ENCODE peak calls at places on chromosomes 12 and 14, in four cellular contexts. One of them, this sample, is unnamed.
A peak's percentile ranks its signal among the peaks of the same experiment; 100 is the strongest.

GRCh38 chr14:67187826-67188225 is 1.4 kb upstream of the GARIN2 start:
- DNase-seq in IMR-90: peak; percentile 86
- DNase-seq in neural crest cell: no peak
- DNase-seq in epithelial cell of esophagus: peak; percentile 75
- DNase-seq in this sample: peak; percentile 70

GRCh38 chr12:52860102-52860838 is 11.5 kb upstream of the KRT78 start:
- DNase-seq in IMR-90: peak; percentile 52
- DNase-seq in neural crest cell: no peak
- DNase-seq in epithelial cell of esophagus: peak; percentile 97
- DNase-seq in this sample: peak; percentile 78

GRCh38 chr14:77088645-77089044 is 9.4 kb upstream of the CIPC start:
- DNase-seq in IMR-90: no peak
- DNase-seq in neural crest cell: no peak
- DNase-seq in epithelial cell of esophagus: no peak
- DNase-seq in this sample: no peak

GRCh38 chr12:101653503-101653902 is 43.9 kb upstream of the CHPT1 start:
- DNase-seq in IMR-90: no peak
- DNase-seq in neural crest cell: no peak
- DNase-seq in epithelial cell of esophagus: no peak
- DNase-seq in this sample: no peak

GRCh38 chr12:48349471-48349870 is 1.2 kb downstream of the ZNF641 start:
- DNase-seq in IMR-90: no peak
- DNase-seq in neural crest cell: no peak
- DNase-seq in epithelial cell of esophagus: no peak
- DNase-seq in this sample: peak; percentile 9

GRCh38 chr14:104383088-104383805 is 196.3 kb upstream of the C14orf180 start:
- DNase-seq in IMR-90: no peak
- DNase-seq in neural crest cell: no peak
- DNase-seq in epithelial cell of esophagus: no peak
- DNase-seq in this sample: no peak

GRCh38 chr12:54357802-54358619 is 6.3 kb downstream of the GPR84 start:
- DNase-seq in IMR-90: no peak
- DNase-seq in neural crest cell: no peak
- DNase-seq in epithelial cell of esophagus: no peak
- DNase-seq in this sample: no peak

GRCh38 chr12:99767809-99768208 is 120.3 kb downstream of the GARIN6 start:
- DNase-seq in IMR-90: peak; percentile 11
- DNase-seq in neural crest cell: no peak
- DNase-seq in epithelial cell of esophagus: peak; percentile 33
- DNase-seq in this sample: no peak

GRCh38 chr14:25308244-25308643 is 258.3 kb upstream of the STXBP6 start:
- DNase-seq in IMR-90: no peak
- DNase-seq in neural crest cell: no peak
- DNase-seq in epithelial cell of esophagus: peak; percentile 1
- DNase-seq in this sample: no peak

GRCh38 chr12:95593266-95593871 is 42.1 kb upstream of the USP44 start:
- DNase-seq in IMR-90: no peak
- DNase-seq in neural crest cell: no peak
- DNase-seq in epithelial cell of esophagus: no peak
- DNase-seq in this sample: no peak

GRCh38 chr12:87141091-87141490 is 884.9 kb upstream of the MGAT4C start:
- DNase-seq in IMR-90: no peak
- DNase-seq in neural crest cell: no peak
- DNase-seq in epithelial cell of esophagus: no peak
- DNase-seq in this sample: no peak

GRCh38 chr14:93132472-93133065 is 16.8 kb upstream of the ITPK1 start:
- DNase-seq in IMR-90: peak; percentile 22
- DNase-seq in neural crest cell: peak; percentile 40
- DNase-seq in epithelial cell of esophagus: peak; percentile 50
- DNase-seq in this sample: peak; percentile 54

GRCh38 chr12:630656-631632 is 32.3 kb downstream of the NINJ2 start:
- DNase-seq in IMR-90: no peak
- DNase-seq in neural crest cell: no peak
- DNase-seq in epithelial cell of esophagus: no peak
- DNase-seq in this sample: no peak

GRCh38 chr14:99239661-99240092 is 32.3 kb downstream of the BCL11B start:
- DNase-seq in IMR-90: no peak
- DNase-seq in neural crest cell: no peak
- DNase-seq in epithelial cell of esophagus: peak; percentile 74
- DNase-seq in this sample: no peak

GRCh38 chr12:122423258-122424165 is 1.0 kb upstream of the CLIP1 start:
- DNase-seq in IMR-90: peak; percentile 62
- DNase-seq in neural crest cell: peak; percentile 69
- DNase-seq in epithelial cell of esophagus: peak; percentile 43
- DNase-seq in this sample: no peak

GRCh38 chr14:75370416-75371205 is 57.2 kb upstream of the JDP2 start:
- DNase-seq in IMR-90: no peak
- DNase-seq in neural crest cell: no peak
- DNase-seq in epithelial cell of esophagus: no peak
- DNase-seq in this sample: no peak

GRCh38 chr14:67420102-67420739 is 8.3 kb upstream of the PLEK2 start:
- DNase-seq in IMR-90: no peak
- DNase-seq in neural crest cell: no peak
- DNase-seq in epithelial cell of esophagus: no peak
- DNase-seq in this sample: no peak

GRCh38 chr14:93042968-93043940 is 72.5 kb downstream of the ITPK1 start:
- DNase-seq in IMR-90: peak; percentile 63
- DNase-seq in neural crest cell: no peak
- DNase-seq in epithelial cell of esophagus: peak; percentile 95
- DNase-seq in this sample: peak; percentile 87

GRCh38 chr14:75334191-75335051 is 55.8 kb downstream of the FOS start:
- DNase-seq in IMR-90: peak; percentile 3
- DNase-seq in neural crest cell: no peak
- DNase-seq in epithelial cell of esophagus: no peak
- DNase-seq in this sample: no peak

GRCh38 chr12:14272954-14273910 is 92.2 kb upstream of the ATF7IP start:
- DNase-seq in IMR-90: peak; percentile 53
- DNase-seq in neural crest cell: no peak
- DNase-seq in epithelial cell of esophagus: peak; percentile 96
- DNase-seq in this sample: no peak

GRCh38 chr14:52951730-52952481 is 1.1 kb upstream of the FERMT2 start:
- DNase-seq in IMR-90: peak; percentile 80
- DNase-seq in neural crest cell: no peak
- DNase-seq in epithelial cell of esophagus: peak; percentile 48
- DNase-seq in this sample: peak; percentile 78

GRCh38 chr12:111789779-111790178 is 23.0 kb downstream of the ALDH2 start:
- DNase-seq in IMR-90: no peak
- DNase-seq in neural crest cell: no peak
- DNase-seq in epithelial cell of esophagus: no peak
- DNase-seq in this sample: no peak